ENCODE peak calls at places on chromosomes 4 and X, in four cellular contexts. One of them, this sample, is unnamed.

GRCh38 chrX:49079489-49080428 is at the start of gene WDR45:
- DNase-seq in H1: no peak
- DNase-seq in GM12878: peak; percentile 8
- DNase-seq in K562: peak; percentile 86
- DNase-seq in this sample: peak; percentile 64

GRCh38 chr4:122847931-122848330 is 21.3 kb downstream of the FGF2 start:
- DNase-seq in H1: no peak
- DNase-seq in GM12878: no peak
- DNase-seq in K562: no peak
- DNase-seq in this sample: no peak

GRCh38 chrX:141936080-141936479 is 32.4 kb downstream of the MAGEC1 start:
- DNase-seq in H1: no peak
- DNase-seq in GM12878: no peak
- DNase-seq in K562: no peak
- DNase-seq in this sample: no peak

GRCh38 chr4:106160560-106160959 is 155.4 kb downstream of the TBCK start:
- DNase-seq in H1: no peak
- DNase-seq in GM12878: no peak
- DNase-seq in K562: no peak
- DNase-seq in this sample: peak; percentile 1

GRCh38 chr4:2048831-2049230 is 10.3 kb upstream of the NAT8L start:
- DNase-seq in H1: no peak
- DNase-seq in GM12878: no peak
- DNase-seq in K562: no peak
- DNase-seq in this sample: no peak

GRCh38 chrX:86061407-86061806 is 14.0 kb upstream of the CHM start:
- DNase-seq in H1: no peak
- DNase-seq in GM12878: no peak
- DNase-seq in K562: no peak
- DNase-seq in this sample: no peak

GRCh38 chr4:100248476-100248875 is 58.2 kb upstream of the DDIT4L start:
- DNase-seq in H1: no peak
- DNase-seq in GM12878: no peak
- DNase-seq in K562: no peak
- DNase-seq in this sample: no peak

GRCh38 chr4:123477804-123478209 is 81.2 kb downstream of the SPRY1 start:
- DNase-seq in H1: no peak
- DNase-seq in GM12878: no peak
- DNase-seq in K562: no peak
- DNase-seq in this sample: peak; percentile 57

GRCh38 chr4:88526221-88526815 is 2.7 kb upstream of the PYURF start:
- DNase-seq in H1: no peak
- DNase-seq in GM12878: no peak
- DNase-seq in K562: no peak
- DNase-seq in this sample: no peak

GRCh38 chr4:6687947-6688878 is 5.5 kb upstream of the S100P start:
- DNase-seq in H1: no peak
- DNase-seq in GM12878: no peak
- DNase-seq in K562: no peak
- DNase-seq in this sample: no peak

GRCh38 chr4:11367371-11367770 is 61.3 kb downstream of the HS3ST1 start:
- DNase-seq in H1: no peak
- DNase-seq in GM12878: no peak
- DNase-seq in K562: no peak
- DNase-seq in this sample: no peak

GRCh38 chrX:129347291-129347690 is 176.0 kb downstream of the SMARCA1 start:
- DNase-seq in H1: peak; percentile 39
- DNase-seq in GM12878: no peak
- DNase-seq in K562: no peak
- DNase-seq in this sample: peak; percentile 32

GRCh38 chrX:54067741-54068140 is 23.5 kb upstream of the PHF8 start:
- DNase-seq in H1: no peak
- DNase-seq in GM12878: no peak
- DNase-seq in K562: no peak
- DNase-seq in this sample: no peak

GRCh38 chrX:40065291-40066046 is 32.3 kb downstream of the BCOR start:
- DNase-seq in H1: no peak
- DNase-seq in GM12878: no peak
- DNase-seq in K562: no peak
- DNase-seq in this sample: no peak

GRCh38 chrX:139751053-139751452 is 43.1 kb upstream of the MCF2 start:
- DNase-seq in H1: no peak
- DNase-seq in GM12878: no peak
- DNase-seq in K562: no peak
- DNase-seq in this sample: no peak

GRCh38 chrX:109966246-109966645 is 36.7 kb upstream of the TMEM164 start:
- DNase-seq in H1: no peak
- DNase-seq in GM12878: no peak
- DNase-seq in K562: no peak
- DNase-seq in this sample: no peak

GRCh38 chrX:11449613-11450012 is 156.4 kb downstream of the AMELX start:
- DNase-seq in H1: no peak
- DNase-seq in GM12878: no peak
- DNase-seq in K562: no peak
- DNase-seq in this sample: no peak

GRCh38 chrX:8042304-8042703 is 115.1 kb upstream of the PNPLA4 start:
- DNase-seq in H1: no peak
- DNase-seq in GM12878: no peak
- DNase-seq in K562: peak; percentile 3
- DNase-seq in this sample: no peak

GRCh38 chr4:134727696-134728095 is 526.1 kb upstream of the PABPC4L start:
- DNase-seq in H1: no peak
- DNase-seq in GM12878: no peak
- DNase-seq in K562: no peak
- DNase-seq in this sample: no peak

GRCh38 chrX:65630771-65631170 is 36.7 kb upstream of the MSN start:
- DNase-seq in H1: no peak
- DNase-seq in GM12878: no peak
- DNase-seq in K562: no peak
- DNase-seq in this sample: no peak

GRCh38 chr4:113899260-113900177 is 79.9 kb downstream of the ARSJ start:
- DNase-seq in H1: no peak
- DNase-seq in GM12878: peak; percentile 45
- DNase-seq in K562: no peak
- DNase-seq in this sample: peak; percentile 13

GRCh38 chr4:79651516-79651915 is 243.5 kb upstream of the GK2 start:
- DNase-seq in H1: peak; percentile 39
- DNase-seq in GM12878: no peak
- DNase-seq in K562: no peak
- DNase-seq in this sample: no peak

GRCh38 chrX:15127010-15127409 is 142.9 kb downstream of the ASB9 start:
- DNase-seq in H1: no peak
- DNase-seq in GM12878: no peak
- DNase-seq in K562: no peak
- DNase-seq in this sample: no peak

GRCh38 chr4:70269674-70270073 is 27.3 kb downstream of the CSN3 start:
- DNase-seq in H1: no peak
- DNase-seq in GM12878: no peak
- DNase-seq in K562: no peak
- DNase-seq in this sample: no peak

GRCh38 chrX:137428251-137428661 is 137.7 kb upstream of the ZIC3 start:
- DNase-seq in H1: no peak
- DNase-seq in GM12878: no peak
- DNase-seq in K562: no peak
- DNase-seq in this sample: no peak

GRCh38 chr4:7342223-7342576 is 92.5 kb downstream of the PSAPL1 start:
- DNase-seq in H1: no peak
- DNase-seq in GM12878: no peak
- DNase-seq in K562: no peak
- DNase-seq in this sample: no peak

GRCh38 chr4:24921491-24921890 is 8.6 kb upstream of the CCDC149 start:
- DNase-seq in H1: no peak
- DNase-seq in GM12878: no peak
- DNase-seq in K562: no peak
- DNase-seq in this sample: no peak

GRCh38 chr4:76198411-76199237 is 15.0 kb downstream of the SCARB2 start:
- DNase-seq in H1: no peak
- DNase-seq in GM12878: peak; percentile 87
- DNase-seq in K562: peak; percentile 64
- DNase-seq in this sample: peak; percentile 76

GRCh38 chrX:17596546-17597205 is 140.6 kb upstream of the SCML1 start:
- DNase-seq in H1: no peak
- DNase-seq in GM12878: no peak
- DNase-seq in K562: no peak
- DNase-seq in this sample: no peak

GRCh38 chr4:37758226-37758625 is 68.3 kb upstream of the PGM2 start:
- DNase-seq in H1: no peak
- DNase-seq in GM12878: no peak
- DNase-seq in K562: no peak
- DNase-seq in this sample: peak; percentile 93

GRCh38 chrX:70554523-70554922 is 109.9 kb downstream of the DLG3 start:
- DNase-seq in H1: no peak
- DNase-seq in GM12878: no peak
- DNase-seq in K562: no peak
- DNase-seq in this sample: no peak

GRCh38 chr4:139028191-139028661 is 12.6 kb downstream of the NOCT start:
- DNase-seq in H1: no peak
- DNase-seq in GM12878: no peak
- DNase-seq in K562: no peak
- DNase-seq in this sample: no peak

GRCh38 chrX:150664290-150664689 is 28.9 kb upstream of the MTMR1 start:
- DNase-seq in H1: no peak
- DNase-seq in GM12878: no peak
- DNase-seq in K562: no peak
- DNase-seq in this sample: no peak

GRCh38 chrX:53312946-53313745 is 31.8 kb upstream of the IQSEC2 start:
- DNase-seq in H1: no peak
- DNase-seq in GM12878: peak; percentile 17
- DNase-seq in K562: peak; percentile 60
- DNase-seq in this sample: peak; percentile 74

GRCh38 chrX:1450381-1451161 is 2.1 kb downstream of the ASMTL start:
- DNase-seq in H1: no peak
- DNase-seq in GM12878: no peak
- DNase-seq in K562: no peak
- DNase-seq in this sample: no peak
- H3K4me3 ChIP-seq in H1: peak overlapping the region; percentile 100
- H3K4me3 ChIP-seq in GM12878: no peak overlapping the region
- H3K4me3 ChIP-seq in K562: no peak overlapping the region
- H3K4me3 ChIP-seq in this sample: no peak overlapping the region

GRCh38 chr4:4518747-4519146 is 23.1 kb downstream of the STX18 start:
- DNase-seq in H1: no peak
- DNase-seq in GM12878: no peak
- DNase-seq in K562: no peak
- DNase-seq in this sample: no peak

GRCh38 chr4:4521767-4522166 is 20.1 kb downstream of the STX18 start:
- DNase-seq in H1: no peak
- DNase-seq in GM12878: no peak
- DNase-seq in K562: no peak
- DNase-seq in this sample: no peak

GRCh38 chr4:4524364-4524763 is 17.5 kb downstream of the STX18 start:
- DNase-seq in H1: no peak
- DNase-seq in GM12878: peak; percentile 76
- DNase-seq in K562: no peak
- DNase-seq in this sample: no peak

GRCh38 chr4:4519296-4519898 is 22.5 kb downstream of the STX18 start:
- DNase-seq in H1: no peak
- DNase-seq in GM12878: no peak
- DNase-seq in K562: peak; percentile 21
- DNase-seq in this sample: no peak

GRCh38 chr4:4521069-4521468 is 20.8 kb downstream of the STX18 start:
- DNase-seq in H1: no peak
- DNase-seq in GM12878: peak; percentile 36
- DNase-seq in K562: no peak
- DNase-seq in this sample: no peak
- TF ChIP-seq GABPA in H1: no peak
- TF ChIP-seq GABPA in GM12878: no peak
- TF ChIP-seq GABPA in K562: no peak
- TF ChIP-seq GABPA in this sample: no peak

GRCh38 chr4:41878991-41879491 is 56.2 kb upstream of the TMEM33 start:
- DNase-seq in H1: no peak
- DNase-seq in GM12878: no peak
- DNase-seq in K562: no peak
- DNase-seq in this sample: no peak

GRCh38 chr4:41878170-41878941 is 56.9 kb upstream of the TMEM33 start:
- DNase-seq in H1: no peak
- DNase-seq in GM12878: no peak
- DNase-seq in K562: no peak
- DNase-seq in this sample: no peak

GRCh38 chr4:41880022-41880837 is 55.0 kb upstream of the TMEM33 start:
- DNase-seq in H1: no peak
- DNase-seq in GM12878: no peak
- DNase-seq in K562: no peak
- DNase-seq in this sample: no peak

GRCh38 chr4:41880840-41881831 is 54.1 kb upstream of the TMEM33 start:
- DNase-seq in H1: no peak
- DNase-seq in GM12878: no peak
- DNase-seq in K562: no peak
- DNase-seq in this sample: no peak

GRCh38 chr4:41879552-41879951 is 55.7 kb upstream of the TMEM33 start:
- DNase-seq in H1: no peak
- DNase-seq in GM12878: no peak
- DNase-seq in K562: no peak
- DNase-seq in this sample: no peak
- H3K4me3 ChIP-seq in H1: peak overlapping the region; percentile 54
- H3K4me3 ChIP-seq in GM12878: no peak overlapping the region
- H3K4me3 ChIP-seq in K562: no peak overlapping the region
- H3K4me3 ChIP-seq in this sample: no peak overlapping the region

GRCh38 chr4:159765402-159765801 is 662.5 kb downstream of the RAPGEF2 start:
- DNase-seq in H1: no peak
- DNase-seq in GM12878: no peak
- DNase-seq in K562: no peak
- DNase-seq in this sample: no peak
- TF ChIP-seq GABPA in H1: no peak
- TF ChIP-seq GABPA in GM12878: no peak
- TF ChIP-seq GABPA in K562: no peak
- TF ChIP-seq GABPA in this sample: no peak